ENCODE peak calls at places on chromosomes 2 and 18, in six cellular contexts. X, D, T, I, F and Q are unnamed samples.

GRCh38 chr2:231037731-231038482 is 584 bp downstream of the C2orf72 start:
- DNase-seq in X (no peak), D (peak; percentile 51), T (no peak), I (no peak), F (no peak), Q (no peak)

GRCh38 chr18:79599503-79599931 is 80.1 kb upstream of the CTDP1 start:
- DNase-seq in X (peak; percentile 90), D (no peak), T (no peak), I (no peak), F (no peak), Q (no peak)

GRCh38 chr18:7452331-7452730 is 114.8 kb upstream of the PTPRM start:
- DNase-seq in X (peak; percentile 11), D (peak; percentile 36), T (no peak), I (no peak), F (no peak), Q (no peak)

GRCh38 chr18:12003894-12004293 is 22.6 kb downstream of the IMPA2 start:
- DNase-seq in X (no peak), D (no peak), T (no peak), I (no peak), F (no peak), Q (no peak)

GRCh38 chr2:239937866-239938640 is 87.1 kb downstream of the NDUFA10 start:
- DNase-seq in X (no peak), D (no peak), T (no peak), I (no peak), F (no peak), Q (no peak)

GRCh38 chr2:121707920-121708361 is 28.7 kb downstream of the NIFK start:
- DNase-seq in X (no peak), D (no peak), T (no peak), I (no peak), F (no peak), Q (no peak)

GRCh38 chr2:128435576-128436497 is 117.2 kb upstream of the HS6ST1 start:
- DNase-seq in X (peak; percentile 78), D (peak; percentile 72), T (no peak), I (no peak), F (peak; percentile 89), Q (no peak)

GRCh38 chr18:61398961-61399632 is 65.9 kb downstream of the CDH20 start:
- DNase-seq in X (no peak), D (no peak), T (peak; percentile 60), I (no peak), F (no peak), Q (no peak)

GRCh38 chr2:173545364-173545734 is 190.7 kb downstream of the CDCA7 start:
- DNase-seq in X (no peak), D (no peak), T (no peak), I (no peak), F (no peak), Q (no peak)

GRCh38 chr18:45046226-45046625 is 365.5 kb downstream of the SETBP1 start:
- DNase-seq in X (no peak), D (no peak), T (no peak), I (no peak), F (peak; percentile 72), Q (no peak)

GRCh38 chr2:101179982-101180381 is 28.8 kb upstream of the TBC1D8 start:
- DNase-seq in X (no peak), D (no peak), T (no peak), I (no peak), F (no peak), Q (no peak)

GRCh38 chr2:133570547-133570946 is 2.3 kb upstream of the NCKAP5 start:
- DNase-seq in X (no peak), D (no peak), T (no peak), I (no peak), F (no peak), Q (no peak)

GRCh38 chr2:236336575-236337464 is 72.6 kb upstream of the ASB18 start:
- DNase-seq in X (no peak), D (no peak), T (no peak), I (no peak), F (no peak), Q (no peak)

GRCh38 chr2:207767461-207768167 is 2.1 kb downstream of the FZD5 start:
- DNase-seq in X (no peak), D (peak; percentile 88), T (no peak), I (no peak), F (no peak), Q (no peak)

GRCh38 chr2:85799215-85799956 is 45.6 kb downstream of the ATOH8 start:
- DNase-seq in X (no peak), D (no peak), T (no peak), I (no peak), F (peak; percentile 48), Q (no peak)

GRCh38 chr2:100423631-100424030 is 6.2 kb upstream of the CHST10 start:
- DNase-seq in X (no peak), D (no peak), T (no peak), I (no peak), F (no peak), Q (no peak)

GRCh38 chr2:210167227-210167626 is 4.0 kb downstream of the KANSL1L start:
- DNase-seq in X (peak; percentile 6), D (no peak), T (no peak), I (no peak), F (no peak), Q (no peak)

GRCh38 chr2:85902496-85902895 is 13.7 kb upstream of the ST3GAL5 start:
- DNase-seq in X (no peak), D (no peak), T (no peak), I (no peak), F (peak; percentile 27), Q (no peak)

GRCh38 chr2:46296216-46296839 is 879 bp upstream of the EPAS1 start:
- DNase-seq in X (no peak), D (no peak), T (no peak), I (no peak), F (no peak), Q (no peak)

GRCh38 chr2:112482309-112483046 is 522 bp downstream of the TTL start:
- DNase-seq in X (peak; percentile 60), D (peak; percentile 84), T (no peak), I (peak; percentile 26), F (peak; percentile 41), Q (no peak)

GRCh38 chr2:241009191-241009590 is 10.8 kb downstream of the SNED1 start:
- DNase-seq in X (peak; percentile 27), D (no peak), T (no peak), I (no peak), F (no peak), Q (no peak)

GRCh38 chr2:219557320-219557719 is 13.5 kb downstream of the TMEM198 start:
- DNase-seq in X (no peak), D (no peak), T (no peak), I (no peak), F (no peak), Q (no peak)

GRCh38 chr2:98334439-98335078 is 11.7 kb upstream of the CNGA3 start:
- DNase-seq in X (peak; percentile 80), D (no peak), T (peak; percentile 62), I (no peak), F (peak; percentile 17), Q (peak; percentile 27)

GRCh38 chr2:34241905-34242740 is 643.0 kb upstream of the FAM98A start:
- DNase-seq in X (no peak), D (peak; percentile 45), T (no peak), I (no peak), F (no peak), Q (no peak)

GRCh38 chr2:240252872-240253511 is 112.5 kb upstream of the OTOS start:
- DNase-seq in X (no peak), D (peak; percentile 9), T (no peak), I (no peak), F (no peak), Q (no peak)

GRCh38 chr2:240919786-240920782 is 13.9 kb downstream of the CROCC2 start:
- DNase-seq in X (no peak), D (peak; percentile 3), T (no peak), I (no peak), F (no peak), Q (no peak)

GRCh38 chr2:96599941-96600340 is 38.2 kb downstream of the KANSL3 start:
- DNase-seq in X (no peak), D (no peak), T (no peak), I (no peak), F (no peak), Q (no peak)

GRCh38 chr2:95316466-95317122 is 19.4 kb downstream of the KCNIP3 start:
- DNase-seq in X (no peak), D (no peak), T (no peak), I (no peak), F (no peak), Q (peak; percentile 46)

GRCh38 chr2:113010088-113010487 is 4.8 kb downstream of the IL36A start:
- DNase-seq in X (no peak), D (no peak), T (no peak), I (no peak), F (no peak), Q (no peak)

GRCh38 chr2:197994751-197995150 is 190.4 kb downstream of the PLCL1 start:
- DNase-seq in X (no peak), D (no peak), T (no peak), I (no peak), F (no peak), Q (no peak)

GRCh38 chr2:238380785-238381184 is 45.9 kb upstream of the ASB1 start:
- DNase-seq in X (peak; percentile 33), D (no peak), T (no peak), I (no peak), F (no peak), Q (no peak)